ENCODE peak calls at places on chromosomes 2 and 18, in nine cellular contexts. J is uterus; Z is psoas muscle; F is neural progenitor cell; M is heart right ventricle; Q is fibroblast of mammary gland; A is GM23338; S is CD8-positive, alpha-beta T cell; O is A549. G is an unnamed sample.

GRCh38 chr2:151999058-151999457 is 99.8 kb downstream of the CACNB4 start:
- DNase-seq in J (no peak), Z (peak), F (peak), M (peak), Q (peak), A (peak), S (peak), O (peak), G (peak)

GRCh38 chr2:223052710-223053261 is 796 bp downstream of the KCNE4 start:
- DNase-seq in J (peak), Z (no peak), F (no peak), M (peak), Q (no peak), A (no peak), S (no peak), O (no peak), G (peak)

GRCh38 chr2:42101641-42102605 is 54.1 kb downstream of the PKDCC start:
- DNase-seq in J (peak), Z (peak), F (peak), M (peak), Q (peak), A (peak), S (peak), O (no peak), G (peak)

GRCh38 chr18:11857177-11857887 is 6.1 kb downstream of the CHMP1B start:
- DNase-seq in J (peak), Z (peak), F (peak), M (peak), Q (peak), A (peak), S (no peak), O (peak), G (peak)

GRCh38 chr2:120914839-120915521 is 179.3 kb downstream of the GLI2 start:
- DNase-seq in J (peak), Z (peak), F (no peak), M (peak), Q (peak), A (no peak), S (no peak), O (peak), G (peak)

GRCh38 chr2:13533524-13533922 is 816.8 kb downstream of the TRIB2 start:
- DNase-seq in J (no peak), Z (no peak), F (no peak), M (no peak), Q (no peak), A (no peak), S (no peak), O (no peak), G (no peak)

GRCh38 chr2:62471816-62472215 is 34.2 kb downstream of the TMEM17 start:
- DNase-seq in J (peak), Z (peak), F (no peak), M (peak), Q (peak), A (no peak), S (no peak), O (no peak), G (no peak)

GRCh38 chr2:37877457-37878315 is 47.4 kb upstream of the RMDN2 start:
- DNase-seq in J (peak), Z (no peak), F (peak), M (no peak), Q (peak), A (peak), S (no peak), O (peak), G (peak)

GRCh38 chr18:12867724-12868123 is 16.3 kb downstream of the PTPN2 start:
- DNase-seq in J (no peak), Z (no peak), F (no peak), M (no peak), Q (no peak), A (no peak), S (no peak), O (no peak), G (no peak)

GRCh38 chr2:32715391-32715841 is 87.6 kb downstream of the TTC27 start:
- DNase-seq in J (no peak), Z (no peak), F (no peak), M (no peak), Q (no peak), A (no peak), S (no peak), O (no peak), G (no peak)

GRCh38 chr18:10454800-10455550 is 540 bp downstream of the APCDD1 start:
- DNase-seq in J (peak), Z (peak), F (no peak), M (peak), Q (peak), A (peak), S (no peak), O (peak), G (peak)

GRCh38 chr2:175181877-175182308 is 383 bp upstream of the ATP5MC3 start:
- DNase-seq in J (no peak), Z (no peak), F (no peak), M (no peak), Q (no peak), A (no peak), S (no peak), O (no peak), G (no peak)

GRCh38 chr2:175180701-175181103 is 808 bp downstream of the ATP5MC3 start:
- DNase-seq in J (no peak), Z (peak), F (no peak), M (peak), Q (peak), A (peak), S (no peak), O (peak), G (peak)

GRCh38 chr2:175183674-175184073 is 2.2 kb upstream of the ATP5MC3 start:
- DNase-seq in J (no peak), Z (no peak), F (no peak), M (no peak), Q (no peak), A (no peak), S (no peak), O (no peak), G (no peak)

GRCh38 chr2:175176624-175177023 is 4.9 kb downstream of the ATP5MC3 start:
- DNase-seq in J (no peak), Z (no peak), F (no peak), M (no peak), Q (no peak), A (no peak), S (no peak), O (no peak), G (no peak)

DNA sequence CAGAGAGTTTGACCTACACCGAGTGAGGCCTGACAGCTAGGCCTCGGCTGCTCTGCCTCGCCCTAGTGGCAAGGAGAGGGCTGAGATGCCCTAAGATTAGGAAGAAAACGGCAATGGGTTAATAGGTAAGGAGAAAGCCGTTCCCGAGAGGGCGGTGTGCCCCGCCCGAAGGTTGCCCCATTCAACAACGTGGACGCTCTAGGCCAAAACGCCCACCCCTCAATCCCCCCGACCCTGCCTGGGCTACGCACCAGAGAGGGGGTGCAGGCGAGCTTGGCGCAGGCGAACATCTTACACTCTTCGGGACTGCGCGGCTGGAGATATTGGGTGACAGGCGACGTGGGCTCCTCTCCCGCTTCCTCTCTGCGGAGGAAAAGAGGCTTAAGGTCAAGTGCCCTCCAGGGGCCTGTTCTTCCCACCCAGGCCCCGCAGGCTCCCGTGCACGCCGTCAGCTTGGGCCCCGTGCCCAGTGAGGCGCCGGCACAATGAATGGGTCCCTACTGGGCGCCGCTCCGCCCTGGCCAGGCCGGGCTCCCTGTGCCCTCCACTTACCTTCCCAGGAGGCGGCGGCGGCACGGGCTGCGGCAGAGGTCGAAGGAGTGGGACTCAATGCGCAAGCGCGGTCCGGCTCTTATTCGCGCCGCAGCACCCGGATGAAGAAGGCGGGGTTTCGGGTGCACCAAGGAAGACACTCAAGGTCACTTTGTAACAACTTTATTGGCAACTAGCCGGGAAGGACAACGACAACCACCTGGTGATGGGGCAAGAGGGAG is at the start of gene ATP5MC3:
- DNase-seq in J (peak), Z (peak), F (peak), M (peak), Q (peak), A (peak), S (peak), O (peak), G (peak)
- TF ChIP-seq CTCF in J (no peak), Z (peak), F (peak), M (peak), Q (peak), A (no peak), S (no peak), O (no peak), G (peak)

DNA sequence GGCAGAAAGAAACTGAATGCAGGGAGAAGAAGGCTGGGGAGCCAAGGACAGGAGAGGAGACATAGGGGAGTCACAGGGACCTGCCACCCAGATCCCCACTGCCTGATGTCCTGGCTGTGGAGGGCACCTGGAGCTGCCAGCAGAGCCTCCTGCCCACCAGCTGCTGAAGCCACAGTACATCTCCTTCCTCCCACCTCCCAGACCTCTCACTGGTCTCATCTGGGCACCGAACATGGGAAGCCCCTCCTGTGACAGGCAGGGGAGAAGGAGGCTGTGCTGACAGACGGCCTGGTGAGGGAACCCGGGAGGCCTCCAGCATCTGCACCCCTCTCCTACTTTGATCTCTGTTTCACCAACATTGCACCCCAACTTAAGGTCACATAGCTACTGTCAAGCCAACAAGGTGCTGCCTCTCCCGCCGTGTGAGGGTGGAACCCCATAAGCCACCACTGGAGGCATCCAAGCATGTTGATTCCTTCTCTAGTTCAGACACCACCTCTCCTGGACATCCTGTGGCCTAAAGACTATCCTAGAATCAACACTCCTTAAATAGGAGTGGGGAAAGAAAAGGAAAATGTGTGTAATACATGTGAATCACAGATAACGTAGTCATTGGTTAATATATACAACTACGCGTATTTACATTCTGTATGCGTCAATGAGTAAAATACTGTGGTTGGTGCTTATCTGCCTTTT is 3.6 kb upstream of the RNPEPL1 start:
- DNase-seq in J (peak), Z (no peak), F (no peak), M (no peak), Q (no peak), A (no peak), S (no peak), O (peak), G (peak)
- H3K4me3 ChIP-seq in J (no peak), Z (no peak), F (no peak), M (no peak), Q (no peak), A (no peak), S (peak), O (peak), G (no peak)

GRCh38 chr18:54647176-54647575 is 56.1 kb downstream of the DYNAP start:
- DNase-seq in J (no peak), Z (no peak), F (peak), M (no peak), Q (peak), A (peak), S (no peak), O (peak), G (peak)
- TF ChIP-seq CTCF in J (no peak), Z (no peak), F (peak), M (no peak), Q (peak), A (peak), S (no peak), O (peak), G (peak)

DNA sequence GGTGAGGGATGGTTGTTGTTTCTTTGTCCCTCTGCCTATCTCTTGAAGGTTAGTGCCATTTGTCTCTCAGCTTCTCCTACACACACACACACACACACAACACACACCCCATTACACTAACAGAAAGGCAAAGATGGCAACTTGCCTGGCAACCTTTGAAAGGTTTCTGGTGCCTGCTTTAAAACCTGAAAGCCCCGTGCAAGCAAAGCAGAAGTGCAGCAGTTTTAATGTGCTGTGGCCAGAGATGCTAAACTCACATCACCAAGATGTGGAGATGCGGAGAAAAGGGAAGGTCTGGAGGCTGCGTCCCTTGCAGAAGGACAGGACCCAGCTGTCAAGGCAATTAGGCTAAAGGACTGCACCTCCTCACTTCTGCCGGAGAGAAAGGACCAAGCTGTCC is 196.5 kb downstream of the ARL4C start:
- DNase-seq in J (no peak), Z (no peak), F (no peak), M (no peak), Q (no peak), A (no peak), S (no peak), O (no peak), G (no peak)
- H3K4me3 ChIP-seq in J (no peak), Z (no peak), F (no peak), M (no peak), Q (no peak), A (no peak), S (no peak), O (no peak), G (no peak)

DNA sequence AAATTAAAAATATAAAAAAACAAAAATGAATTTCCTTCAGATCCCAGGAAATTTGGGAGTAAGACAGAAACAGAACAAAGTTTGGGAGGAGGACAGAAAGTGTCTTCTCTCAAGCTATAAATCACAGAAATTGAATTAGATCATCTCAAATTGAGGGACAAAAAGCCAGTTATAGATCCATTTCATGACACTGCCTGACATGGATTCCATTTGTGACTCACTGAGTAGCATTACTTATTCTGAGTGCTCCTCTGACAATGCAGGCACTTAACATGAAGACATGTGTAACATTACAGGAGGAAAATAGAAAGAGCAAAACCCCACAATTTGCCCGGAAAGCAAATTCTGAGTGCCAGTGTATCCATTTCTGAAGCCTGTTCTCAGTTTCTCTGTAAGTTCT is 63.9 kb upstream of the CREB1 start:
- DNase-seq in J (no peak), Z (no peak), F (no peak), M (no peak), Q (peak), A (no peak), S (no peak), O (no peak), G (no peak)
- TF ChIP-seq CTCF in J (no peak), Z (no peak), F (no peak), M (no peak), Q (no peak), A (no peak), S (no peak), O (no peak), G (no peak)

DNA sequence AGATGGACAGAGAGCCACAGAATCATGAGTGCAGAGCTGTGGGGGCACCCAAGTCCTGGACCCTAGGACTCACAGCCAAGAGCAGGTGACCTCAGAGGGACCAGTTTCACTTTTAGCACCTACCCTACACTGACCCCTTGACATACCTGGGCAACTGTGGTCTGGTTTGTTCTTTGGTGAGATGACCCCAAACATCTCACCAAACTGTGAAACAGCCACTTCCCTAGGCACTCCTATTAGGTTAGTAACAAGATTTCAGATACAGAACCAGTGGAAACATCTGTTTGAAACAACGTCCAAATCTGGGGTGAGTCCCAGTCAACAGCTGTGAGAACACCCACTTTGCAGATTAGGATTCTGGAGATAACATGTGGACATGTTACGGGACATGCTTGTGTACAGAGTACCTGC is 1.9 kb upstream of the ZFP36L2 start:
- DNase-seq in J (no peak), Z (no peak), F (no peak), M (no peak), Q (peak), A (no peak), S (no peak), O (no peak), G (no peak)
- H3K4me3 ChIP-seq in J (no peak), Z (peak), F (no peak), M (no peak), Q (no peak), A (peak), S (peak), O (no peak), G (no peak)

GRCh38 chr18:28177828-28178635 is 1.1 kb upstream of the CDH2 start:
- DNase-seq in J (peak), Z (peak), F (peak), M (peak), Q (peak), A (peak), S (no peak), O (peak), G (peak)
- TF ChIP-seq CTCF in J (no peak), Z (no peak), F (no peak), M (no peak), Q (no peak), A (no peak), S (no peak), O (no peak), G (no peak)

GRCh38 chr2:54597153-54597827 is 126.2 kb upstream of the EML6 start:
- DNase-seq in J (peak), Z (peak), F (no peak), M (peak), Q (no peak), A (no peak), S (no peak), O (no peak), G (peak)

GRCh38 chr2:54599914-54600313 is 123.5 kb upstream of the EML6 start:
- DNase-seq in J (peak), Z (peak), F (no peak), M (peak), Q (no peak), A (no peak), S (no peak), O (no peak), G (no peak)

GRCh38 chr2:54598347-54599325 is 124.8 kb upstream of the EML6 start:
- DNase-seq in J (no peak), Z (no peak), F (no peak), M (no peak), Q (no peak), A (no peak), S (no peak), O (no peak), G (no peak)

GRCh38 chr2:54601339-54601738 is 122.1 kb upstream of the EML6 start:
- DNase-seq in J (no peak), Z (no peak), F (no peak), M (no peak), Q (no peak), A (no peak), S (no peak), O (no peak), G (no peak)

GRCh38 chr2:54599326-54599710 is 124.1 kb upstream of the EML6 start:
- DNase-seq in J (no peak), Z (no peak), F (no peak), M (no peak), Q (no peak), A (no peak), S (no peak), O (no peak), G (no peak)
- H3K4me3 ChIP-seq in J (no peak), Z (no peak), F (no peak), M (no peak), Q (no peak), A (no peak), S (no peak), O (no peak), G (no peak)

GRCh38 chr18:76252880-76253279 is 242.2 kb downstream of the ZNF516 start:
- DNase-seq in J (no peak), Z (no peak), F (peak), M (no peak), Q (peak), A (peak), S (no peak), O (peak), G (peak)
- TF ChIP-seq CTCF in J (no peak), Z (peak), F (peak), M (peak), Q (peak), A (peak), S (no peak), O (no peak), G (no peak)

GRCh38 chr2:180356676-180357075 is 349.6 kb upstream of the CWC22 start:
- DNase-seq in J (no peak), Z (no peak), F (no peak), M (no peak), Q (no peak), A (no peak), S (no peak), O (no peak), G (no peak)
- H3K4me3 ChIP-seq in J (no peak), Z (no peak), F (no peak), M (no peak), Q (no peak), A (no peak), S (no peak), O (no peak), G (no peak)